ENCODE peak calls at places on chromosomes 1 and 21, in six cellular contexts. G, Q, H, B, E and M are unnamed samples.

GRCh38 chr1:242774256-242774655 is 249.8 kb upstream of the PLD5 start:
- DNase-seq in G (no peak), Q (no peak), H (no peak), B (no peak), E (no peak), M (no peak)

GRCh38 chr1:164712131-164713031 is 153.4 kb downstream of the PBX1 start:
- DNase-seq in G (peak; percentile 27), Q (no peak), H (peak; percentile 22), B (no peak), E (no peak), M (no peak)

GRCh38 chr1:42933610-42934009 is 25.1 kb downstream of the SLC2A1 start:
- DNase-seq in G (no peak), Q (no peak), H (no peak), B (no peak), E (no peak), M (no peak)

GRCh38 chr1:21299780-21300395 is 9.6 kb upstream of the ECE1 start:
- DNase-seq in G (no peak), Q (no peak), H (no peak), B (no peak), E (no peak), M (no peak)

GRCh38 chr21:39674794-39675193 is 62.1 kb downstream of the B3GALT5 start:
- DNase-seq in G (no peak), Q (no peak), H (no peak), B (no peak), E (no peak), M (no peak)

GRCh38 chr1:47023268-47024137 is at the start of gene CYP4X1:
- DNase-seq in G (no peak), Q (peak; percentile 5), H (peak; percentile 66), B (no peak), E (peak; percentile 68), M (peak; percentile 14)

GRCh38 chr1:26233903-26234643 is at the start of gene CEP85:
- DNase-seq in G (peak; percentile 96), Q (peak; percentile 98), H (peak; percentile 99), B (peak; percentile 95), E (peak; percentile 98), M (peak; percentile 97)

GRCh38 chr1:22919341-22920025 is 53.2 kb downstream of the LACTBL1 start:
- DNase-seq in G (peak; percentile 26), Q (no peak), H (no peak), B (no peak), E (no peak), M (no peak)

GRCh38 chr21:43815107-43815742 is 25.8 kb downstream of the RRP1 start:
- DNase-seq in G (no peak), Q (no peak), H (no peak), B (peak; percentile 54), E (no peak), M (no peak)

GRCh38 chr1:89854140-89854539 is 33.3 kb downstream of the LRRC8D start:
- DNase-seq in G (no peak), Q (no peak), H (no peak), B (no peak), E (no peak), M (no peak)

GRCh38 chr1:223022641-223023473 is 120.2 kb downstream of the TLR5 start:
- DNase-seq in G (no peak), Q (no peak), H (peak; percentile 24), B (no peak), E (peak; percentile 25), M (no peak)

GRCh38 chr1:58854576-58854975 is 70.7 kb upstream of the JUN start:
- DNase-seq in G (peak; percentile 33), Q (no peak), H (no peak), B (no peak), E (no peak), M (no peak)

GRCh38 chr21:43727571-43728466 is 8.9 kb downstream of the PDXK start:
- DNase-seq in G (peak; percentile 22), Q (no peak), H (no peak), B (no peak), E (peak; percentile 64), M (no peak)

GRCh38 chr1:43383449-43383848 is 6.2 kb downstream of the MED8 start:
- DNase-seq in G (no peak), Q (no peak), H (no peak), B (no peak), E (no peak), M (no peak)

GRCh38 chr1:81899214-81899613 is 98.5 kb downstream of the ADGRL2 start:
- DNase-seq in G (no peak), Q (no peak), H (no peak), B (no peak), E (no peak), M (no peak)

GRCh38 chr1:17531682-17532487 is 7.6 kb upstream of the ARHGEF10L start:
- DNase-seq in G (no peak), Q (no peak), H (peak; percentile 79), B (no peak), E (peak; percentile 80), M (no peak)

GRCh38 chr1:15152318-15153183 is 996 bp upstream of the TMEM51 start:
- DNase-seq in G (peak; percentile 91), Q (peak; percentile 74), H (peak; percentile 76), B (peak; percentile 85), E (peak; percentile 82), M (peak; percentile 63)

GRCh38 chr1:6345460-6345859 is 48.1 kb downstream of the ACOT7 start:
- DNase-seq in G (no peak), Q (no peak), H (no peak), B (peak; percentile 38), E (no peak), M (no peak)

GRCh38 chr1:161763522-161764098 is 2.5 kb upstream of the ATF6 start:
- DNase-seq in G (no peak), Q (no peak), H (no peak), B (no peak), E (no peak), M (no peak)

GRCh38 chr1:57112148-57112547 is 146.3 kb upstream of the C8B start:
- DNase-seq in G (peak; percentile 38), Q (no peak), H (no peak), B (no peak), E (no peak), M (no peak)

GRCh38 chr1:39657402-39657801 is 14.5 kb downstream of the NT5C1A start:
- DNase-seq in G (peak; percentile 35), Q (no peak), H (no peak), B (no peak), E (no peak), M (no peak)

GRCh38 chr1:109793486-109794318 is 30.0 kb upstream of the EPS8L3 start:
- DNase-seq in G (peak; percentile 81), Q (no peak), H (no peak), B (no peak), E (no peak), M (no peak)

GRCh38 chr21:44897326-44898010 is 23.2 kb downstream of the ITGB2 start:
- DNase-seq in G (no peak), Q (no peak), H (peak; percentile 27), B (no peak), E (peak; percentile 22), M (no peak)

GRCh38 chr1:100462291-100463040 is 75.5 kb upstream of the GPR88 start:
- DNase-seq in G (no peak), Q (no peak), H (no peak), B (no peak), E (no peak), M (no peak)

GRCh38 chr1:109371271-109371739 is 26.4 kb downstream of the SORT1 start:
- DNase-seq in G (peak; percentile 65), Q (no peak), H (no peak), B (no peak), E (no peak), M (no peak)

GRCh38 chr1:98046031-98046641 is 125.3 kb upstream of the DPYD start:
- DNase-seq in G (peak; percentile 51), Q (no peak), H (no peak), B (no peak), E (no peak), M (no peak)

DNA sequence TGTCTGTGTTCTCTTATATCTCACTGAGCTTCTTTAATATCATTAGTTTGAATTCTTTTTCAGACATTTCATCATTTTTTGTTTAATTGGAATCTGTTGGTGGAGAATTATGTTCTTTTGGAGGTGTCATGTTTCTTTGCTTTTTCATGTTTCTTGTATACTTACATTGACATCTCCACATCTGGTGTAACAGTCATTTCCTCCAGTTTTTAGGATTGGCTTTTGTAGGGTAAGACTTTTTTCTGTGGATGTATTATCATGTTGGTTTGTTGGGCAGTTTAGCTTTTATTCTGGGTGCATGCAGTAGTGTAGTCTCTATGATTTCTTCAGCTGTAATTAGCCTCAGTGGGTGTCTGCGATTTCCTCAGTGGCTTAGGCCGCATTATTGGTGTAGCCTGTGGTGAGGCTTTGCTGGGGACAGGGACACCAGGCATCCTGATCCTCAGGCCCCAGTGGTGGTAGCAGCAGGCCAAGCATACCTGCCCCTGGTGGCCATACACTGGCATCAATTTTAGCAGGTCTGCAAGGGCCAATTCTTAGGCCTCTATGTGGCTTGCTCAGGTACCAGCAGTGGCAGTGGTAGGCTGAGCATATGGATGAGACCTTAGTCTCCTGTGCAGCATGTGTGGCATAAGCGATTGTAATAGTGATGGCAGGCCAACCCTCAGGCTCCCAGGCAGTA is 77.6 kb upstream of the SAMD13 start:
- DNase-seq in G (peak; percentile 51), Q (no peak), H (no peak), B (no peak), E (no peak), M (no peak)
- TF ChIP-seq CTCF in G (no peak), Q (no peak), H (no peak), B (no peak), E (no peak), M (no peak)

GRCh38 chr1:205208805-205209204 is 2.7 kb downstream of the DSTYK start:
- DNase-seq in G (no peak), Q (no peak), H (no peak), B (no peak), E (no peak), M (no peak)

GRCh38 chr1:205205055-205205454 is 6.4 kb downstream of the DSTYK start:
- DNase-seq in G (no peak), Q (no peak), H (no peak), B (no peak), E (no peak), M (no peak)

GRCh38 chr1:205199931-205200299 is 11.6 kb downstream of the DSTYK start:
- DNase-seq in G (no peak), Q (no peak), H (no peak), B (no peak), E (no peak), M (no peak)

GRCh38 chr1:205199090-205199930 is 12.2 kb downstream of the DSTYK start:
- DNase-seq in G (peak; percentile 70), Q (no peak), H (no peak), B (no peak), E (no peak), M (no peak)

DNA sequence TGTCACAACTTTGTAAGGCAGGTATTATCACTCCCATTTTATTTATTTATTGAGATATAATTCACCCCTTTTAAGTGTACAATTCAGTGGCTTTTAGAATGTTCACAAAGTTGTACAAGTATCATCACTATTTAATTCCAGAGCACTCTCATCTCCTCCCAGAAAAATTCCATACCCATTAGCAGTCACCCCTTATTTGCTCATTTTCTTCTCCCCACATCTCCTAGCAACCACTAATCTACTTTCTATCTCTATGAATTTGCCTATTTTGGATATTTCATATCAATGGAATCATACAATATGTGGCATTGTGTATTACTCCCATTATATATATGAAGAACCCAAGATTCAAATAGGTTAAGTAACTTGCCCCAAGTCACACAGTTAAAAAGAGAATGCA is 7.0 kb downstream of the DSTYK start:
- DNase-seq in G (peak; percentile 54), Q (no peak), H (no peak), B (no peak), E (no peak), M (no peak)
- TF ChIP-seq CTCF in G (no peak), Q (no peak), H (no peak), B (no peak), E (no peak), M (no peak)

GRCh38 chr1:4422496-4423289 is 231.7 kb upstream of the AJAP1 start:
- DNase-seq in G (no peak), Q (peak; percentile 11), H (no peak), B (no peak), E (no peak), M (no peak)
- TF ChIP-seq CTCF in G (no peak), Q (peak; percentile 55), H (peak; percentile 9), B (peak; percentile 8), E (peak; percentile 27), M (peak; percentile 26)

GRCh38 chr1:104163912-104164476 is 414.3 kb downstream of the AMY1C start:
- DNase-seq in G (no peak), Q (no peak), H (no peak), B (no peak), E (no peak), M (no peak)
- TF ChIP-seq CTCF in G (no peak), Q (peak; percentile 34), H (no peak), B (no peak), E (no peak), M (no peak)